ENCODE peak calls at places on chromosome 19, in nine cellular contexts. One of them, this sample, is unnamed. For H3K4me1, the result is how much of the 10 kb centered on the place peaks cover.

GRCh38 chr19:39590265-39590664 is 12.1 kb upstream of the LGALS13 start:
- DNase-seq in psoas muscle: no peak
- DNase-seq in IMR-90: peak
- DNase-seq in cardiac muscle cell: peak
- DNase-seq in adrenal gland: no peak
- DNase-seq in small intestine: no peak
- DNase-seq in effector memory CD4-positive, alpha-beta T cell: no peak
- DNase-seq in heart left ventricle: no peak
- DNase-seq in CD8-positive, alpha-beta T cell: no peak
- DNase-seq in this sample: peak

GRCh38 chr19:16797876-16798275 is 31.3 kb upstream of the SIN3B start:
- DNase-seq in psoas muscle: no peak
- DNase-seq in IMR-90: no peak
- DNase-seq in cardiac muscle cell: no peak
- DNase-seq in adrenal gland: no peak
- DNase-seq in small intestine: no peak
- DNase-seq in effector memory CD4-positive, alpha-beta T cell: no peak
- DNase-seq in heart left ventricle: no peak
- DNase-seq in CD8-positive, alpha-beta T cell: no peak
- DNase-seq in this sample: no peak

GRCh38 chr19:48735031-48735615 is 5.3 kb downstream of the RASIP1 start:
- DNase-seq in psoas muscle: no peak
- DNase-seq in IMR-90: no peak
- DNase-seq in cardiac muscle cell: peak
- DNase-seq in adrenal gland: no peak
- DNase-seq in small intestine: peak
- DNase-seq in effector memory CD4-positive, alpha-beta T cell: no peak
- DNase-seq in heart left ventricle: peak
- DNase-seq in CD8-positive, alpha-beta T cell: no peak
- DNase-seq in this sample: no peak

GRCh38 chr19:24060687-24061356 is 26.2 kb upstream of the ZNF254 start:
- DNase-seq in psoas muscle: no peak
- DNase-seq in IMR-90: peak
- DNase-seq in cardiac muscle cell: no peak
- DNase-seq in adrenal gland: no peak
- DNase-seq in small intestine: no peak
- DNase-seq in effector memory CD4-positive, alpha-beta T cell: no peak
- DNase-seq in heart left ventricle: no peak
- DNase-seq in CD8-positive, alpha-beta T cell: no peak
- DNase-seq in this sample: no peak

GRCh38 chr19:56137405-56137804 is 3.7 kb upstream of the ZNF444 start:
- DNase-seq in psoas muscle: no peak
- DNase-seq in IMR-90: no peak
- DNase-seq in cardiac muscle cell: no peak
- DNase-seq in adrenal gland: no peak
- DNase-seq in small intestine: peak
- DNase-seq in effector memory CD4-positive, alpha-beta T cell: no peak
- DNase-seq in heart left ventricle: no peak
- DNase-seq in CD8-positive, alpha-beta T cell: no peak
- DNase-seq in this sample: no peak

GRCh38 chr19:49387936-49388372 is at the start of gene KASH5:
- DNase-seq in psoas muscle: peak
- DNase-seq in IMR-90: peak
- DNase-seq in cardiac muscle cell: no peak
- DNase-seq in adrenal gland: peak
- DNase-seq in small intestine: peak
- DNase-seq in effector memory CD4-positive, alpha-beta T cell: peak
- DNase-seq in heart left ventricle: peak
- DNase-seq in CD8-positive, alpha-beta T cell: peak
- DNase-seq in this sample: no peak

GRCh38 chr19:57583521-57584416 is at the start of gene ZIK1:
- DNase-seq in psoas muscle: peak
- DNase-seq in IMR-90: peak
- DNase-seq in cardiac muscle cell: peak
- DNase-seq in adrenal gland: peak
- DNase-seq in small intestine: peak
- DNase-seq in effector memory CD4-positive, alpha-beta T cell: peak
- DNase-seq in heart left ventricle: peak
- DNase-seq in CD8-positive, alpha-beta T cell: peak
- DNase-seq in this sample: peak

GRCh38 chr19:39046037-39046821 is 13.9 kb upstream of the FBXO27 start:
- DNase-seq in psoas muscle: no peak
- DNase-seq in IMR-90: no peak
- DNase-seq in cardiac muscle cell: no peak
- DNase-seq in adrenal gland: no peak
- DNase-seq in small intestine: peak
- DNase-seq in effector memory CD4-positive, alpha-beta T cell: no peak
- DNase-seq in heart left ventricle: no peak
- DNase-seq in CD8-positive, alpha-beta T cell: no peak
- DNase-seq in this sample: no peak

GRCh38 chr19:35066691-35067563 is 25.4 kb downstream of the HPN start:
- DNase-seq in psoas muscle: peak
- DNase-seq in IMR-90: peak
- DNase-seq in cardiac muscle cell: peak
- DNase-seq in adrenal gland: peak
- DNase-seq in small intestine: peak
- DNase-seq in effector memory CD4-positive, alpha-beta T cell: peak
- DNase-seq in heart left ventricle: peak
- DNase-seq in CD8-positive, alpha-beta T cell: peak
- DNase-seq in this sample: peak

GRCh38 chr19:11560404-11560988 is 1.5 kb upstream of the ELOF1 start:
- DNase-seq in psoas muscle: no peak
- DNase-seq in IMR-90: peak
- DNase-seq in cardiac muscle cell: peak
- DNase-seq in adrenal gland: no peak
- DNase-seq in small intestine: peak
- DNase-seq in effector memory CD4-positive, alpha-beta T cell: peak
- DNase-seq in heart left ventricle: no peak
- DNase-seq in CD8-positive, alpha-beta T cell: peak
- DNase-seq in this sample: no peak

GRCh38 chr19:54262066-54262465 is 5.0 kb upstream of the LILRB5 start:
- DNase-seq in psoas muscle: no peak
- DNase-seq in IMR-90: no peak
- DNase-seq in cardiac muscle cell: no peak
- DNase-seq in adrenal gland: no peak
- DNase-seq in small intestine: no peak
- DNase-seq in effector memory CD4-positive, alpha-beta T cell: no peak
- DNase-seq in heart left ventricle: no peak
- DNase-seq in CD8-positive, alpha-beta T cell: no peak
- DNase-seq in this sample: no peak

DNA sequence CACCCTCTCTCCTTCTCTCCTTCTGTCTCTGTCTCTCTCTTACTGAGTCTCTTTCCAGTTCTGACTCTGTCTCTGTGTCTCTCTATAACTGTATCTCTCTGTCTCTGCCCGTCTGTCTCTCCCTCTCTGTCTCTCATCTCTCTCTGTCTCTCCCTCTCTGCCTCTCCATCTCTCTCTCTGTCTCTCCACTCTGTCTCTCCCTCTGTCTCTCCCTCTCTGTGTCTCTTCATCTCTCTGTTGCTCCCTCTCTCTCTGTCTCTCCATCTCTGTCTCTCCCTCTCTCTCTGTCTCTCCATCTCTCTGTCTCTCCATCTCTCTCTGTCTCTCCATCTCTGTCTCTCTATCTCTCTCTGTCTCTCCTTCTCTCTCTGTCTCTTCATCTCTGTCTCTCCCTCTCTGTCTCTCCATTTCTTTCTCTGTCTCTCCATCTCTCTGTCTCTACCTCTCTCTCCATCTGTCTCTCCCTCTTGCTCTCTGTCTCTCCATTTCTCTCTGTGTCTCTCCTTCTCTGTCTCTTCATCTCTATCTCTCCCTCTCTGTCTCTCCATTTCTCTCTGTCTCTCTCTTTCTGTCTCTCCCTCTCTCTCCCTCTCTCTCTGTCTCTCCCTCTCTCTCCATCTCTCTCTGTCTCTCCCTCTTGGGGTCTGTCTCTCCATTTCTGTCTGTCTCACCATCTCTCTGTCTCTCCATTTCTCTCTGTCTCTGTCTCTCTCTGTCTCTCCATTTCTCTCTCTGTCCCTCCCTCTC is 3.3 kb upstream of the MEIS3 start:
- DNase-seq in psoas muscle: no peak
- DNase-seq in IMR-90: no peak
- DNase-seq in cardiac muscle cell: no peak
- DNase-seq in adrenal gland: no peak
- DNase-seq in small intestine: no peak
- DNase-seq in effector memory CD4-positive, alpha-beta T cell: no peak
- DNase-seq in heart left ventricle: no peak
- DNase-seq in CD8-positive, alpha-beta T cell: no peak
- DNase-seq in this sample: no peak
- H3K4me1 ChIP-seq in psoas muscle: under half
- H3K4me1 ChIP-seq in IMR-90: under half
- H3K4me1 ChIP-seq in cardiac muscle cell: under half
- H3K4me1 ChIP-seq in adrenal gland: under half
- H3K4me1 ChIP-seq in small intestine: under half
- H3K4me1 ChIP-seq in effector memory CD4-positive, alpha-beta T cell: under half
- H3K4me1 ChIP-seq in heart left ventricle: under half
- H3K4me1 ChIP-seq in CD8-positive, alpha-beta T cell: under half
- H3K4me1 ChIP-seq in this sample: under half

DNA sequence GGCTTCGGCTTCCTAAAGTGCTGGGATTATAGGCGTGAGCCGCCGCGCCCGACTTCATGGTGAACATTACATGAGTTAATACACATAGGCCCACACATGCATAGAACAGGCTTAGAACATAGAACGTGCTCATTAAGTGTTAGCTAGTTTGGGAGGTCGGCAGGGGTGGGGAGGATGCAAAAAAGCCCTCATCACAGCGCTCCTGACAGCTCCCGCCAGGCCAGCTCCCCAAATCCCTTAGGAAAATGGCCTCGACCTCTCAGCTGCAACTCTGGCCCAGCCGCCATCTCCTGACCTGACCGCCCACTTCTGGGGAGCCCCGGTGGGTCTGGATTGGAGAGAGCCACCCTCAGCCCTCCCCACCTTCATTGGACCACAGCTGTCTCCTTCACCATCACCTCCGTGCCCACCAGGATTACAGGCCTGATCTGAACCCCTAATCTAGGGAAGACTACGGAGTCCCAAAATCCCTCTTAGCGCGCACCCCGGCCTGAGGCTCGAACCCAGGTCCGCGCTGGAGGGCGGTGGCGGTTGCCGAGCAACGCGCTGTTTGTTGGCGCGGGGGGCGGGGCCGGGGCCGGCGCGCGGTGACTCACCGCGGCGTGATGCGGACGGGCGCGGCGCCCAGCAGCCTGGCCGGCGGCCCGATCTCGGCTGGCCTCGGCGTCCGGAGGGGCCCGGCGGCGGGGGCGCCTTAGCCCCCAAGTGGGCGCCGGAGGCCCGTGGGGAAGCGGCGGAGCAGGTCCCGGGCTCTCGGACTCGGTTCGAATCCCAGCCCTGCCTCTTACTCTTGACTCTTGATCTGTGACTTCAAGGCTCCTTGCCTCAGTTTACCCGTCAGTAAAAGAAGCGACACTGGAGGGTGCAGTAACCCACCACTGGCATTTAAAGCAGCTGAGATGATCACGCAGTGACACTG is 26.7 kb upstream of the NANOS3 start:
- DNase-seq in psoas muscle: peak
- DNase-seq in IMR-90: peak
- DNase-seq in cardiac muscle cell: peak
- DNase-seq in adrenal gland: peak
- DNase-seq in small intestine: peak
- DNase-seq in effector memory CD4-positive, alpha-beta T cell: peak
- DNase-seq in heart left ventricle: peak
- DNase-seq in CD8-positive, alpha-beta T cell: no peak
- DNase-seq in this sample: no peak
- H3K4me1 ChIP-seq in psoas muscle: under half
- H3K4me1 ChIP-seq in IMR-90: under half
- H3K4me1 ChIP-seq in cardiac muscle cell: under half
- H3K4me1 ChIP-seq in adrenal gland: under half
- H3K4me1 ChIP-seq in small intestine: under half
- H3K4me1 ChIP-seq in effector memory CD4-positive, alpha-beta T cell: under half
- H3K4me1 ChIP-seq in heart left ventricle: under half
- H3K4me1 ChIP-seq in CD8-positive, alpha-beta T cell: under half
- H3K4me1 ChIP-seq in this sample: under half

DNA sequence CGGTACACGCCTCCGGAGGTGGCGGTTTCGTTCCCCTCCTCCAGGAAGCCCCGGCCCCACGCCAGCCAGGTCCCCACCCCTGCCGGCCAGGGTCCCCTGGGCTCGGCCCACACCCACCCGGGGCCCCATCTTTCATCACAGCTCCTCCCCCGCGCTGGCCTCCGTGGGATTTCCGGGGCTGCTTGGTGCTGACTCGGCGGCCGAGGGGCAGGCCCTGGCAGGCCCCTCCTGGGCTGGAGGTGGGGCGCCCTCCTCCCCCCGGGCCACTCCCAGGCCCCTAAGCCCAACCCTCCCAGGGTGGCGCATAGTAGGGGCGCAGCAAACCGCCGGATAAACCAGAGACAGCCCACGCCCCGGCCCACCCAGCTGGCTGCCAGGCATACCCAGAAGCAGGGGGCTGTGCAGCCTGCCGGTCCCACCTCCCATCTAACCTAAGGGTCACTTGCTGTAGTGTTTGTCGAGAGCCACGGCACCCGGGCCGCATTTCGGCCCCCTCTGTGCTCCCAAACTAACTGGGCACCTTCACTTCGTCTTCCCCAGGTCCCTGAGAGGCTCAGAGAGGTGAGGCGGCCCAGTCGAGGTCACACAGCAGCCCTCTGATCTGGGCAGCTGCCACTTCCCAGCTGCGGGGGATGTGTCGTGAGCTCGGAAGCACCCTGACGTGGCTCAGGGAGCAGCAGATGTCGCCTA is 6.6 kb downstream of the ZBTB7A start:
- DNase-seq in psoas muscle: peak
- DNase-seq in IMR-90: no peak
- DNase-seq in cardiac muscle cell: no peak
- DNase-seq in adrenal gland: no peak
- DNase-seq in small intestine: peak
- DNase-seq in effector memory CD4-positive, alpha-beta T cell: peak
- DNase-seq in heart left ventricle: peak
- DNase-seq in CD8-positive, alpha-beta T cell: peak
- DNase-seq in this sample: no peak
- H3K4me1 ChIP-seq in psoas muscle: half or more
- H3K4me1 ChIP-seq in IMR-90: under half
- H3K4me1 ChIP-seq in cardiac muscle cell: under half
- H3K4me1 ChIP-seq in adrenal gland: half or more
- H3K4me1 ChIP-seq in small intestine: under half
- H3K4me1 ChIP-seq in effector memory CD4-positive, alpha-beta T cell: half or more
- H3K4me1 ChIP-seq in heart left ventricle: half or more
- H3K4me1 ChIP-seq in CD8-positive, alpha-beta T cell: half or more
- H3K4me1 ChIP-seq in this sample: under half

DNA sequence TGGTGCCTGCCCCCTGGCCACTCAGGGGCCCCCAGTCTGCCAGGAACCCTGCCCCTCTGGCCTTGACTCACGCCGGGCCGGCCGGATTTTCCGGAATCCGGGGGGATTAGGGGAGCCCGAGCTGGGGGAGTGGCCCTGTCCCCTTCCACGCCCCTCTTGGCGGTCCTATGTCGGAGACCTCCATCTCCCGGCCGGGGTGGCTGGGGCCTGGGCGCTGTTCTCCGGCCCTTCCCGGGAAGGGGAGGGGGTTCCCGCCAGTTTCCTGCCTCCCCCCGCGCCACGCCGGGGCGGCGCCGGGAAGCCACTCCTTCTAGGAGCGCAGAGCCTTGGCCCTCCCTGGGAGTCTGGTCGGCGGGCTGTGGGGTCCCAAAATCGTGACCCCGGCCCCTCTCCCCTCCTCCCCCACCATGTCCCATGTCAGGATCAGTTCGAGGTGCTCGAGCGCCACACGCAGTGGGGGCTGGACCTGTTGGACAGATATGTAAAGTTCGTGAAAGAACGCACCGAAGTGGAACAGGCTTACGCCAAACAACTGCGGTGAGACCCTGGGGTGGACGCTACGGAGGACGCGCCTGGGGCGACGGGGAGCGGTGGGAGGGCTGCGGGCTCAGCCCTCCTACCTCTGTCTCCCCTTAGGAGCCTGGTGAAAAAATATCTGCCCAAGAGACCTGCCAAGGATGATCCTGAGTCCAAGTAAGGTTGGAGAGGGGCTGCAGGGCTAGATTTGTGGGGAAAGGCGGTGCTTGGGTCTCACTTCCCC is 1.3 kb downstream of the TRIP10 start:
- DNase-seq in psoas muscle: peak
- DNase-seq in IMR-90: peak
- DNase-seq in cardiac muscle cell: peak
- DNase-seq in adrenal gland: peak
- DNase-seq in small intestine: peak
- DNase-seq in effector memory CD4-positive, alpha-beta T cell: peak
- DNase-seq in heart left ventricle: peak
- DNase-seq in CD8-positive, alpha-beta T cell: no peak
- DNase-seq in this sample: no peak
- H3K4me1 ChIP-seq in psoas muscle: half or more
- H3K4me1 ChIP-seq in IMR-90: under half
- H3K4me1 ChIP-seq in cardiac muscle cell: under half
- H3K4me1 ChIP-seq in adrenal gland: half or more
- H3K4me1 ChIP-seq in small intestine: under half
- H3K4me1 ChIP-seq in effector memory CD4-positive, alpha-beta T cell: under half
- H3K4me1 ChIP-seq in heart left ventricle: under half
- H3K4me1 ChIP-seq in CD8-positive, alpha-beta T cell: under half
- H3K4me1 ChIP-seq in this sample: under half

This sample was measured in iPS DF 6.9.